ENCODE peak calls at places on chromosomes 16 and 17, in five cellular contexts. X, P, C, L and E are unnamed samples. For H3K4me1, the result is how much of the 10 kb centered on the place peaks cover.

GRCh38 chr17:66677201-66677981 is 157.5 kb upstream of the CACNG5 start:
- DNase-seq in X (no peak), P (no peak), C (no peak), L (no peak), E (no peak)

GRCh38 chr17:46916211-46916610 is 6.7 kb upstream of the GOSR2 start:
- DNase-seq in X (no peak), P (no peak), C (no peak), L (no peak), E (no peak)

GRCh38 chr16:85372627-85373372 is 240.3 kb upstream of the GSE1 start:
- DNase-seq in X (peak), P (peak), C (no peak), L (no peak), E (no peak)

GRCh38 chr17:2837147-2837561 is 40.9 kb downstream of the RAP1GAP2 start:
- DNase-seq in X (no peak), P (no peak), C (no peak), L (no peak), E (no peak)

GRCh38 chr16:62869837-62870236 is 833.6 kb upstream of the CDH8 start:
- DNase-seq in X (no peak), P (no peak), C (no peak), L (no peak), E (no peak)

GRCh38 chr16:48846277-48846676 is 236.3 kb upstream of the N4BP1 start:
- DNase-seq in X (no peak), P (no peak), C (no peak), L (no peak), E (no peak)

GRCh38 chr17:40499551-40500189 is 1.8 kb downstream of the TNS4 start:
- DNase-seq in X (peak), P (peak), C (peak), L (no peak), E (peak)

GRCh38 chr17:35428229-35428628 is 4.1 kb downstream of the SLFN12 start:
- DNase-seq in X (no peak), P (no peak), C (no peak), L (no peak), E (no peak)

GRCh38 chr16:1633310-1633709 is 21.1 kb downstream of the CRAMP1 start:
- DNase-seq in X (no peak), P (no peak), C (no peak), L (no peak), E (no peak)

GRCh38 chr16:23318639-23319038 is 16.5 kb downstream of the SCNN1B start:
- DNase-seq in X (no peak), P (no peak), C (no peak), L (no peak), E (no peak)

GRCh38 chr17:50767446-50767845 is at the start of gene ANKRD40CL:
- DNase-seq in X (no peak), P (no peak), C (no peak), L (no peak), E (no peak)

GRCh38 chr17:3213587-3213986 is 6.1 kb downstream of the OR1A1 start:
- DNase-seq in X (no peak), P (no peak), C (no peak), L (peak), E (no peak)

GRCh38 chr17:49814781-49815496 is 26.5 kb downstream of the KAT7 start:
- DNase-seq in X (no peak), P (no peak), C (no peak), L (no peak), E (no peak)

GRCh38 chr17:76251478-76252039 is 11.3 kb upstream of the RNF157 start:
- DNase-seq in X (no peak), P (no peak), C (no peak), L (no peak), E (no peak)

GRCh38 chr16:18841833-18842525 is 40.6 kb upstream of the ARL6IP1 start:
- DNase-seq in X (no peak), P (no peak), C (no peak), L (no peak), E (no peak)

GRCh38 chr16:19872179-19872863 is 12.3 kb downstream of the GPRC5B start:
- DNase-seq in X (no peak), P (no peak), C (no peak), L (no peak), E (no peak)

GRCh38 chr17:40993856-40994255 is at the start of gene KRTAP3-3:
- DNase-seq in X (no peak), P (no peak), C (no peak), L (no peak), E (no peak)

GRCh38 chr16:67185003-67185865 is 1.5 kb upstream of the MATCAP1 start:
- DNase-seq in X (peak), P (peak), C (peak), L (peak), E (peak)

GRCh38 chr16:17784073-17784472 is 313.3 kb upstream of the XYLT1 start:
- DNase-seq in X (no peak), P (no peak), C (no peak), L (no peak), E (no peak)

GRCh38 chr16:48611329-48612137 is 1.6 kb upstream of the N4BP1 start:
- DNase-seq in X (no peak), P (no peak), C (no peak), L (no peak), E (peak)

GRCh38 chr16:69935278-69935711 is 15.8 kb upstream of the CLEC18A start:
- DNase-seq in X (no peak), P (no peak), C (no peak), L (no peak), E (no peak)

GRCh38 chr16:27768651-27769270 is 218.8 kb downstream of the KATNIP start:
- DNase-seq in X (no peak), P (no peak), C (no peak), L (no peak), E (no peak)

GRCh38 chr16:13809765-13810164 is 110.2 kb upstream of the ERCC4 start:
- DNase-seq in X (no peak), P (no peak), C (no peak), L (no peak), E (no peak)

GRCh38 chr17:3732171-3732570 is 8.5 kb downstream of the HASPIN start:
- DNase-seq in X (no peak), P (no peak), C (no peak), L (no peak), E (no peak)

GRCh38 chr17:79670537-79671386 is 59.9 kb upstream of the RBFOX3 start:
- DNase-seq in X (peak), P (no peak), C (peak), L (no peak), E (no peak)

GRCh38 chr16:1496464-1496863 is 3.3 kb downstream of the TELO2 start:
- DNase-seq in X (no peak), P (no peak), C (peak), L (no peak), E (no peak)

GRCh38 chr17:72244494-72244893 is 123.7 kb downstream of the SOX9 start:
- DNase-seq in X (no peak), P (no peak), C (no peak), L (no peak), E (no peak)

GRCh38 chr17:18093616-18094408 is 6.1 kb downstream of the DRG2 start:
- DNase-seq in X (peak), P (peak), C (peak), L (peak), E (no peak)

GRCh38 chr17:7587831-7588230 is 2.1 kb downstream of the SOX15 start:
- DNase-seq in X (no peak), P (no peak), C (no peak), L (no peak), E (no peak)

GRCh38 chr17:77507116-77507885 is 366.5 kb downstream of the SEC14L1 start:
- DNase-seq in X (peak), P (no peak), C (no peak), L (no peak), E (no peak)

GRCh38 chr16:59854846-59855439 is 1120.8 kb upstream of the GOT2 start:
- DNase-seq in X (no peak), P (no peak), C (no peak), L (no peak), E (no peak)

GRCh38 chr16:59865071-59865671 is 1131.1 kb upstream of the GOT2 start:
- DNase-seq in X (no peak), P (no peak), C (no peak), L (no peak), E (no peak)

DNA sequence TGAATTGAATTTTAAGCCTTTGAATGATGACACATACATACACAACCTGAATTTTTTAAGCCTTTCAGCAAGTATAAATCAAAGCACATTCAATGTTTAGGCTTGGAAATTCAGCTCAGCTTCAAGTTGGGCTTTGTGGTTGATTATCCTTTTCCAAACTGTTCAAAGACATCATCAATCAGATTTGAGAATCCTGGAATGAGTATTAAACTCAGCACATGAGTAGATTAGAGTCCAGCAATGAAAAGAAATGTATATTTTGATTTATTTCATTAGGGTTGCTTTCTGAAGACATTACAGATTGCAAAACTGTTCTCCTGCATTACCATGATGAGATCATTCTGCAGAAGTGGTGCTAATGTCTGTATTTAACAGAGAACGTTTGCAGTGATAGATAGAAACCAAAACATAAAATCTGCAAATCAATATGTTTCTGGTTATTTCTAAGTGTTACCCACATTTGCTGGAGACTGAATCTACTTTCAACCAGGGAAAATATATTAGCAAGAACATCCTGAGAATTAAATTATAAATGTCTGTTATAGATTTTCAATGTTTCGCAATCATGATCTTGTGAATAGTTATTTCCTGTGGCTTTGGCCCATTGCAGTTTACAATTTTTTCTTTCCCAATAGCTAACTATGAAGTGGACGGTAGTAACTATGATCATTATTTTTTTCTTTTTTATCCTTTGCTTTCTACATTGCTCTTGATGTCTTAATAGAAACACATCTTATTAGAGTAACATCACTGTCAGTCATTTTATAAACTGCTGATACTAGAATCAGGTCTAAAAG is 1125.7 kb upstream of the GOT2 start:
- DNase-seq in X (no peak), P (no peak), C (no peak), L (no peak), E (no peak)
- H3K4me1 ChIP-seq in X (under half), P (under half), C (under half), L (under half), E (under half)

GRCh38 chr16:10642964-10643363 is 51.8 kb downstream of the TEKT5 start:
- DNase-seq in X (no peak), P (no peak), C (no peak), L (no peak), E (no peak)

GRCh38 chr16:10640934-10641333 is 53.8 kb downstream of the TEKT5 start:
- DNase-seq in X (no peak), P (no peak), C (no peak), L (no peak), E (no peak)

GRCh38 chr16:10641953-10642949 is 52.5 kb downstream of the TEKT5 start:
- DNase-seq in X (no peak), P (no peak), C (no peak), L (no peak), E (no peak)

GRCh38 chr16:10644092-10644491 is 50.6 kb downstream of the TEKT5 start:
- DNase-seq in X (no peak), P (no peak), C (no peak), L (no peak), E (no peak)

GRCh38 chr16:10641555-10641952 is 53.2 kb downstream of the TEKT5 start:
- DNase-seq in X (no peak), P (no peak), C (no peak), L (no peak), E (no peak)
- H3K4me1 ChIP-seq in X (under half), P (under half), C (under half), L (under half), E (under half)

GRCh38 chr17:1446201-1446600 is 9.8 kb downstream of the CRK start:
- DNase-seq in X (no peak), P (no peak), C (no peak), L (no peak), E (no peak)
- H3K4me1 ChIP-seq in X (under half), P (under half), C (under half), L (under half), E (under half)

DNA sequence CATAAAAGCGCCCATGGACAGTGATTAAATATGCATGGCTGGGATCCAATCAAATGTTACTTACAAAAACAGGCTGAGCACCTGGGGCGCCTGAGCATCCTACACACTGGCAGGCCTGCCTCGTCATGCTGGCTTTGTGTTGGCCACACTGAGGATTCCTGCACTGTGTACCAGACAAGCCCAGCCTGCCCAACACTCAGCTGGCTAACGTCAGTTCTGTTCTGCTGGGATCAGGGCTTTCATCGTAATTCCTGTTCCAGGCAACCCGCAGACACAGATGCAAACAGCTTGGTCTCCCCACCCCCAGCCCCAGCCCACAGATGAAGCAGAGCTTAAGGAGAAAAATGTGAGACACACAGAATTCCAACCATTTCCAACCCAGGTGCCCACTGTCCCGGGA is 30.7 kb downstream of the PIMREG start:
- DNase-seq in X (no peak), P (no peak), C (peak), L (no peak), E (no peak)
- H3K4me1 ChIP-seq in X (under half), P (under half), C (under half), L (under half), E (under half)

GRCh38 chr16:58733671-58734458 is at the start of gene GOT2:
- DNase-seq in X (peak), P (peak), C (peak), L (peak), E (peak)

GRCh38 chr16:58741166-58741565 is 7.0 kb upstream of the GOT2 start:
- DNase-seq in X (no peak), P (no peak), C (no peak), L (no peak), E (no peak)

GRCh38 chr16:58733248-58733670 is 857 bp downstream of the GOT2 start:
- DNase-seq in X (no peak), P (peak), C (no peak), L (no peak), E (peak)

GRCh38 chr16:58734459-58734787 is 307 bp upstream of the GOT2 start:
- DNase-seq in X (no peak), P (no peak), C (no peak), L (no peak), E (no peak)

DNA sequence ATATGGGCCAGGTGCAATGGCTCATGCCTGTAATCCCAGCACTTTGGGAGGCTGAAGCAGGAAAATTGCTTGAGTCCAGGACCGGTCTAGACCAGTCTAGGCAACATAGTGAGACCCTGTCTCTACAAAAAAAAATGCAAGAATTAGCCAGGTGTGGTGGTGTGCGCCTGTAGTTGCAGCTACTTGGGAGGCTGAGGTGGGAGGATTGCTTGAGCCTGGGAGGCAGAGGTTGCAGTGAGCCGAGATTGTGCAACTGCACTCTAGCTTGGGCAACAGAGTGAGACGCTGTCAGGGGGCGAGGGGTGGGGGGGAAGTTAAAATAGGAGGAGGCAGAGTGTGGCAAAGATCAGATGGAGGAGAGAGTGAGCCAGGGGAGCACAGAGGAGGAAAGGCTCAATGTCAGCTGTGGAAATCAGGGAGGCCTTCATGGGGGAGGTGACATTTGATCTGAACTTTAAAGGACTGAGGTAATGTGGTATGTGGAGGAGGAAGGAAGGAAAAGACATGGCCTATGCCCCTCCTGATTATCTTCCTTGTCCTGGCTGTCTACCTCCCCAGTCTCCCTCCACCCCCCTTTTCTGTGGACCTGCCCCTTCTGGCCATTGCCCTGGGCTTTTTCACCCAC is 4.7 kb upstream of the GOT2 start:
- DNase-seq in X (no peak), P (no peak), C (no peak), L (no peak), E (no peak)
- H3K4me1 ChIP-seq in X (under half), P (under half), C (under half), L (under half), E (under half)

GRCh38 chr17:73279704-73280103 is 18.0 kb upstream of the CPSF4L start:
- DNase-seq in X (no peak), P (no peak), C (peak), L (no peak), E (no peak)
- H3K4me1 ChIP-seq in X (under half), P (half or more), C (under half), L (under half), E (under half)

GRCh38 chr17:81339180-81339501 is 44.0 kb upstream of the SLC38A10 start:
- DNase-seq in X (peak), P (no peak), C (no peak), L (no peak), E (no peak)
- H3K4me1 ChIP-seq in X (under half), P (half or more), C (under half), L (half or more), E (under half)

GRCh38 chr17:48612456-48612853 is 1.6 kb upstream of the HOXB7 start:
- DNase-seq in X (no peak), P (no peak), C (no peak), L (no peak), E (no peak)
- H3K4me1 ChIP-seq in X (under half), P (under half), C (under half), L (half or more), E (under half)